ENCODE peak calls at places on chromosomes 11 and 22, in nine cellular contexts. E is GM23248, X is cardiac muscle cell, D is sigmoid colon, F is HCT116, P is right lobe of liver, V is GM23338, R is heart left ventricle, O is left ventricle myocardium inferior. T is an unnamed sample.
A peak's percentile ranks its signal among the peaks of the same experiment; 100 is the strongest.

GRCh38 chr11:1619449-1619848 is 2.5 kb downstream of the KRTAP5-4 start:
- DNase-seq in X (no peak), E (peak; percentile 34), F (no peak), V (no peak), R (no peak), O (no peak), P (no peak), D (peak; percentile 30), T (no peak)

GRCh38 chr11:65411681-65412070 is 10.9 kb upstream of the NEAT1 start:
- DNase-seq in D (no peak), E (no peak), X (no peak), F (no peak), R (no peak), V (no peak), P (peak; percentile 11), O (peak; percentile 14), T (no peak)

GRCh38 chr11:120035756-120036155 is 102.2 kb downstream of the TRIM29 start:
- DNase-seq in O (no peak), R (no peak), D (no peak), E (no peak), P (no peak), F (no peak), X (no peak), V (no peak), T (no peak)

GRCh38 chr22:43498856-43499253 is 87.0 kb downstream of the MPPED1 start:
- DNase-seq in V (no peak), R (no peak), F (no peak), E (no peak), X (no peak), P (no peak), D (no peak), O (no peak), T (no peak)

GRCh38 chr11:57476883-57477506 is 16.7 kb downstream of the RTN4RL2 start:
- DNase-seq in D (no peak), V (peak; percentile 73), E (peak; percentile 26), F (no peak), X (peak; percentile 39), P (peak; percentile 71), O (no peak), R (peak; percentile 39), T (peak; percentile 87)

GRCh38 chr11:58905716-58906547 is 33.4 kb upstream of the GLYATL1 start:
- DNase-seq in F (no peak), D (no peak), P (peak; percentile 55), R (peak; percentile 65), V (peak; percentile 96), X (peak; percentile 65), E (peak; percentile 83), O (peak; percentile 63), T (no peak)

GRCh38 chr11:47372422-47372821 is 5.9 kb downstream of the SPI1 start:
- DNase-seq in E (no peak), D (no peak), F (no peak), V (no peak), X (no peak), R (no peak), P (no peak), O (no peak), T (no peak)

GRCh38 chr11:15918212-15918611 is 438.1 kb downstream of the SOX6 start:
- DNase-seq in X (no peak), R (no peak), E (no peak), V (no peak), O (no peak), F (no peak), D (no peak), P (no peak), T (no peak)

DNA sequence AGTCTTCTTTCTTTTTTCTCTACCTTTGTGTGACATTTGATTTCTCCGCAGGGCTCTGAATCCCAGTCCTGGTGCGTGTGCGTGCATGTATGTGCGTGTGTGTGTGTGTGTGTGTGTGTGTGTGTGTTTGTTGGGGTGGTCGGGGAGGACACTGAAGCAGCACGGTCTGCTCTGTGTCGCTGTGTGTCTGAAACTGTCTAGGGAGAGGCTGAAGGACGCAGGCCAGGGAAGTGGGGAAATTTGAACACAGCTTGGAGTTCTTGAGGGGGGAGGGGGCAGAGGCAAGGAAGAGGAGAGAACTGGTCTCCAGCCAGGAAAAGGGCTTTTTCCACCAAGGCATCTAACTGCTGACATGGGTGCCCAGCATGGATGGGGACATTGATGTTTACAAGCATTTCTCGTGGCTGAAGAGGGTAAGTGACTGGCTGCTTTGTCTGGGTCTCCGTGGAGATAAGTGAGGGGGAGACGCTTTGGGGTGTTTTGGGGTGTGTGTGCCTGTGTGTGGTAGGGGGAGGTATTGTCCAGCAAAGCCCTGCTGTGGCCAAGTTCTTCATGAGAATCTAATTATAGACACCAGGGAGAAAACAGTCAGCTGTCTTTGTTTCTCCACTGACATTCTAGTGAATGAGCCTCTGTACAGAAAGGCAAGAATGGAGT is 63.6 kb downstream of the PPFIBP2 start:
- DNase-seq in R (peak; percentile 55), F (no peak), X (no peak), D (peak; percentile 87), E (peak; percentile 55), P (no peak), V (no peak), O (peak; percentile 40), T (no peak)
- H3K4me1 ChIP-seq in R (peaks cover 61% of the 10 kb centered on the region), F (peaks cover 19% of the 10 kb centered on the region), X (peaks cover 36% of the 10 kb centered on the region), D (peaks cover 41% of the 10 kb centered on the region), E (peaks cover 61% of the 10 kb centered on the region), P (peaks cover 49% of the 10 kb centered on the region), V (peaks cover 70% of the 10 kb centered on the region), O (peaks cover 74% of the 10 kb centered on the region), T (peaks cover 59% of the 10 kb centered on the region)

GRCh38 chr22:49935561-49935960 is 17.1 kb downstream of the CRELD2 start:
- DNase-seq in F (no peak), V (peak; percentile 46), P (peak; percentile 80), R (peak; percentile 54), O (no peak), X (no peak), D (no peak), E (no peak), T (no peak)

GRCh38 chr22:49934144-49934890 is 15.9 kb downstream of the CRELD2 start:
- DNase-seq in F (no peak), O (peak; percentile 76), V (no peak), R (peak; percentile 67), D (peak; percentile 85), X (no peak), E (peak; percentile 62), P (peak; percentile 78), T (no peak)

GRCh38 chr22:49936018-49936972 is 17.9 kb downstream of the CRELD2 start:
- DNase-seq in V (peak; percentile 79), O (peak; percentile 93), D (peak; percentile 97), R (peak; percentile 94), F (no peak), P (peak; percentile 98), E (peak; percentile 90), X (peak; percentile 90), T (peak; percentile 40)

GRCh38 chr22:49933236-49933921 is 14.9 kb downstream of the CRELD2 start:
- DNase-seq in O (peak; percentile 82), P (peak; percentile 44), R (peak; percentile 60), F (no peak), V (no peak), X (no peak), D (peak; percentile 94), E (no peak), T (no peak)

DNA sequence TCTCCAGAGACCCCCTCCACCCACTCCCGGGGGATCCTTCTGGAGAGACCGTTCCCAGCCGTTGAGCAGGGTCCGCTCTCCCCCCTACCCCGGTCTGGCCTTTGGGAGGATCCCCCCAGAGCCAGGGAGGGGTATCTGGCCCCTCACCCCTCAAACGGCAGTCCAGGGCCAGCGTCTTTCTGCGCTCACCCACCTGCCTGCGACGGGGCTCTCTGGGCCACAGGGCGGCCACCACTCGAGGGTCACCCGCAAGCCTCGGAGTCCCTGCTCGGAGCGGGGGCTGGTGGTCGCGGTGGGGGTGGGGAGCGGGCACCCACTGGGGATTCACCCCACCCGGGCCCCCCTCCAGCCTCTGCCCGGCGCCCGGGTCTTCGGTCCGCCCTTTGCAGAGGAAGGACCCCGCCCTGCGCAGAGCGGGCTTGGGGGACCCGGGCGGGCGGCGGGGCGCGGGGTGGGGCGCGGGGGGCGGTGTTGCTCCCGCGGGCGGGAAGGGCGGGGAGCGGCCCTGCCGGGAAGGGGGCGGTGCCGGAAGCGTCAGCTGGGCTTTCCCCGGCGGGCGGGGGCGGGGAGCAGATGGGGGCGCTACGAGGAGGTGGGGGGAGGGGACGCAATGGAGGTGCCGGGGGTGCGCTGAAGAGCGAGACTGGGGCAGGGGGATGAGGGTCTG is 16.6 kb downstream of the CRELD2 start:
- DNase-seq in P (peak; percentile 93), O (peak; percentile 90), D (peak; percentile 93), V (peak; percentile 86), X (peak; percentile 54), E (peak; percentile 72), R (peak; percentile 91), F (no peak), T (no peak)
- H3K4me1 ChIP-seq in P (peaks cover 24% of the 10 kb centered on the region), O (peaks cover 86% of the 10 kb centered on the region), D (peaks cover 43% of the 10 kb centered on the region), V (peaks cover 10% of the 10 kb centered on the region), X (peaks cover 35% of the 10 kb centered on the region), E (peaks cover 13% of the 10 kb centered on the region), R (peaks cover 81% of the 10 kb centered on the region), F (peaks cover 49% of the 10 kb centered on the region), T (peaks cover 6% of the 10 kb centered on the region)

GRCh38 chr22:23137468-23137867 is 4.3 kb downstream of the RSPH14 start:
- DNase-seq in R (no peak), X (no peak), V (no peak), D (no peak), E (no peak), O (no peak), F (no peak), P (no peak), T (no peak)
- H3K4me1 ChIP-seq in R (peaks cover 10% of the 10 kb centered on the region), X (peaks cover 3% of the 10 kb centered on the region), V (peaks cover 6% of the 10 kb centered on the region), D (peaks cover 12% of the 10 kb centered on the region), E (peaks cover 7% of the 10 kb centered on the region), O (peaks cover 18% of the 10 kb centered on the region), F (peaks cover 12% of the 10 kb centered on the region), P (peaks cover 4% of the 10 kb centered on the region), T (peaks cover 9% of the 10 kb centered on the region)

GRCh38 chr11:33161120-33162005 is at the start of gene CSTF3:
- DNase-seq in X (peak; percentile 100), V (peak; percentile 100), F (peak; percentile 97), O (peak; percentile 100), P (peak; percentile 100), R (peak; percentile 100), E (peak; percentile 100), D (peak; percentile 100), T (peak; percentile 100)

GRCh38 chr11:33158596-33158995 is 2.7 kb downstream of the CSTF3 start:
- DNase-seq in X (no peak), P (no peak), V (no peak), E (no peak), O (no peak), R (no peak), F (no peak), D (no peak), T (no peak)

GRCh38 chr11:33157103-33158027 is 3.9 kb downstream of the CSTF3 start:
- DNase-seq in R (no peak), F (no peak), E (peak; percentile 32), X (no peak), O (no peak), D (no peak), V (no peak), P (no peak), T (no peak)

GRCh38 chr11:33160587-33160986 is 693 bp downstream of the CSTF3 start:
- DNase-seq in F (no peak), V (no peak), E (peak; percentile 12), O (no peak), P (no peak), X (no peak), R (no peak), D (no peak), T (no peak)

DNA sequence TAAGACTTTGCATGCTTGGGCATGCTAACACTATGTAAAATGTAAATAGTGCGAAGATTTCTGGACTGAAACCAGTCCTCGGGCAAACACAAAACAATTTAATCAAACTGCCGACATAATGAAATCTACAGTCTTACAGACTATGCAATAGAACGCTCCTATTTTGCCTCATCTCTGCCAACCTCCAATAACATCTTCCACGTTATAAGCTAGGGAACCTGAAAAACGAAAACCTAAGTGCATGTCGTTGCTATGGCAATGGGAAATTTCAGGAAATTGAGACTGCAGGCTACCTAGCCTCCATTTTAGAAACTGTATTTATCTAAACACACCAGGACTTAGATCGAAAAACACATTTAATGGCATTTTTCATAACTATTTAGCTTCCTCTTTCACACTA is 1.1 kb downstream of the CSTF3 start:
- DNase-seq in E (peak; percentile 71), D (no peak), R (no peak), O (no peak), P (no peak), F (no peak), V (peak; percentile 54), X (no peak), T (no peak)
- H3K4me1 ChIP-seq in E (peaks cover 24% of the 10 kb centered on the region), D (peaks cover 34% of the 10 kb centered on the region), R (peaks cover 31% of the 10 kb centered on the region), O (peaks cover 56% of the 10 kb centered on the region), P (peaks cover 7% of the 10 kb centered on the region), F (peaks cover 27% of the 10 kb centered on the region), V (peaks cover 28% of the 10 kb centered on the region), X (peaks cover 12% of the 10 kb centered on the region), T (peaks cover 26% of the 10 kb centered on the region)

T was measured in Caco-2.